ENCODE peak calls at places on chromosome 7, in four cellular contexts. One of them, this sample, is unnamed.

GRCh38 chr7:2003931-2004812 is 228.6 kb downstream of the MAD1L1 start:
- DNase-seq in stimulated activated effector memory CD8-positive, alpha-beta T cell treated with anti-CD3 and anti-CD28 coated beads, Interleukin-12 subunit alpha, Interleukin-12 subunit beta, amount 100 ng/mL, for 72 hours: no peak
- DNase-seq in cerebellum: no peak
- DNase-seq in activated CD4-positive, alpha-beta T cell treated with anti-CD3 and anti-CD28 coated beads, Interleukin-2, amount 50 U/mL, for 4 hours: no peak
- DNase-seq in this sample: no peak

GRCh38 chr7:131560061-131560460 is 3.6 kb upstream of the PODXL start:
- DNase-seq in stimulated activated effector memory CD8-positive, alpha-beta T cell treated with anti-CD3 and anti-CD28 coated beads, Interleukin-12 subunit alpha, Interleukin-12 subunit beta, amount 100 ng/mL, for 72 hours: no peak
- DNase-seq in cerebellum: no peak
- DNase-seq in activated CD4-positive, alpha-beta T cell treated with anti-CD3 and anti-CD28 coated beads, Interleukin-2, amount 50 U/mL, for 4 hours: no peak
- DNase-seq in this sample: no peak

GRCh38 chr7:90968871-90969270 is 295.4 kb upstream of the FZD1 start:
- DNase-seq in stimulated activated effector memory CD8-positive, alpha-beta T cell treated with anti-CD3 and anti-CD28 coated beads, Interleukin-12 subunit alpha, Interleukin-12 subunit beta, amount 100 ng/mL, for 72 hours: no peak
- DNase-seq in cerebellum: no peak
- DNase-seq in activated CD4-positive, alpha-beta T cell treated with anti-CD3 and anti-CD28 coated beads, Interleukin-2, amount 50 U/mL, for 4 hours: no peak
- DNase-seq in this sample: no peak

GRCh38 chr7:55111007-55111406 is 92.2 kb downstream of the EGFR start:
- DNase-seq in stimulated activated effector memory CD8-positive, alpha-beta T cell treated with anti-CD3 and anti-CD28 coated beads, Interleukin-12 subunit alpha, Interleukin-12 subunit beta, amount 100 ng/mL, for 72 hours: no peak
- DNase-seq in cerebellum: no peak
- DNase-seq in activated CD4-positive, alpha-beta T cell treated with anti-CD3 and anti-CD28 coated beads, Interleukin-2, amount 50 U/mL, for 4 hours: no peak
- DNase-seq in this sample: no peak

GRCh38 chr7:45117582-45117981 is 6.1 kb upstream of the TBRG4 start:
- DNase-seq in stimulated activated effector memory CD8-positive, alpha-beta T cell treated with anti-CD3 and anti-CD28 coated beads, Interleukin-12 subunit alpha, Interleukin-12 subunit beta, amount 100 ng/mL, for 72 hours: no peak
- DNase-seq in cerebellum: no peak
- DNase-seq in activated CD4-positive, alpha-beta T cell treated with anti-CD3 and anti-CD28 coated beads, Interleukin-2, amount 50 U/mL, for 4 hours: no peak
- DNase-seq in this sample: no peak

GRCh38 chr7:31073486-31074383 is 21.6 kb downstream of the ADCYAP1R1 start:
- DNase-seq in stimulated activated effector memory CD8-positive, alpha-beta T cell treated with anti-CD3 and anti-CD28 coated beads, Interleukin-12 subunit alpha, Interleukin-12 subunit beta, amount 100 ng/mL, for 72 hours: no peak
- DNase-seq in cerebellum: no peak
- DNase-seq in activated CD4-positive, alpha-beta T cell treated with anti-CD3 and anti-CD28 coated beads, Interleukin-2, amount 50 U/mL, for 4 hours: no peak
- DNase-seq in this sample: no peak

GRCh38 chr7:95276114-95276513 is 48.2 kb downstream of the PON1 start:
- DNase-seq in stimulated activated effector memory CD8-positive, alpha-beta T cell treated with anti-CD3 and anti-CD28 coated beads, Interleukin-12 subunit alpha, Interleukin-12 subunit beta, amount 100 ng/mL, for 72 hours: no peak
- DNase-seq in cerebellum: no peak
- DNase-seq in activated CD4-positive, alpha-beta T cell treated with anti-CD3 and anti-CD28 coated beads, Interleukin-2, amount 50 U/mL, for 4 hours: no peak
- DNase-seq in this sample: no peak

GRCh38 chr7:48177271-48177670 is 6.0 kb downstream of the ABCA13 start:
- DNase-seq in stimulated activated effector memory CD8-positive, alpha-beta T cell treated with anti-CD3 and anti-CD28 coated beads, Interleukin-12 subunit alpha, Interleukin-12 subunit beta, amount 100 ng/mL, for 72 hours: no peak
- DNase-seq in cerebellum: no peak
- DNase-seq in activated CD4-positive, alpha-beta T cell treated with anti-CD3 and anti-CD28 coated beads, Interleukin-2, amount 50 U/mL, for 4 hours: no peak
- DNase-seq in this sample: no peak

GRCh38 chr7:87370660-87371180 is 25.3 kb downstream of the CROT start:
- DNase-seq in stimulated activated effector memory CD8-positive, alpha-beta T cell treated with anti-CD3 and anti-CD28 coated beads, Interleukin-12 subunit alpha, Interleukin-12 subunit beta, amount 100 ng/mL, for 72 hours: no peak
- DNase-seq in cerebellum: no peak
- DNase-seq in activated CD4-positive, alpha-beta T cell treated with anti-CD3 and anti-CD28 coated beads, Interleukin-2, amount 50 U/mL, for 4 hours: no peak
- DNase-seq in this sample: no peak

GRCh38 chr7:14902589-14902963 is at the start of gene DGKB:
- DNase-seq in stimulated activated effector memory CD8-positive, alpha-beta T cell treated with anti-CD3 and anti-CD28 coated beads, Interleukin-12 subunit alpha, Interleukin-12 subunit beta, amount 100 ng/mL, for 72 hours: no peak
- DNase-seq in cerebellum: peak; percentile 9
- DNase-seq in activated CD4-positive, alpha-beta T cell treated with anti-CD3 and anti-CD28 coated beads, Interleukin-2, amount 50 U/mL, for 4 hours: no peak
- DNase-seq in this sample: no peak

GRCh38 chr7:16804674-16805439 is at the start of gene AGR2:
- DNase-seq in stimulated activated effector memory CD8-positive, alpha-beta T cell treated with anti-CD3 and anti-CD28 coated beads, Interleukin-12 subunit alpha, Interleukin-12 subunit beta, amount 100 ng/mL, for 72 hours: no peak
- DNase-seq in cerebellum: no peak
- DNase-seq in activated CD4-positive, alpha-beta T cell treated with anti-CD3 and anti-CD28 coated beads, Interleukin-2, amount 50 U/mL, for 4 hours: no peak
- DNase-seq in this sample: no peak

GRCh38 chr7:91293136-91293535 is 28.9 kb downstream of the FZD1 start:
- DNase-seq in stimulated activated effector memory CD8-positive, alpha-beta T cell treated with anti-CD3 and anti-CD28 coated beads, Interleukin-12 subunit alpha, Interleukin-12 subunit beta, amount 100 ng/mL, for 72 hours: no peak
- DNase-seq in cerebellum: no peak
- DNase-seq in activated CD4-positive, alpha-beta T cell treated with anti-CD3 and anti-CD28 coated beads, Interleukin-2, amount 50 U/mL, for 4 hours: no peak
- DNase-seq in this sample: no peak

GRCh38 chr7:41855798-41856197 is 152.9 kb upstream of the INHBA start:
- DNase-seq in stimulated activated effector memory CD8-positive, alpha-beta T cell treated with anti-CD3 and anti-CD28 coated beads, Interleukin-12 subunit alpha, Interleukin-12 subunit beta, amount 100 ng/mL, for 72 hours: no peak
- DNase-seq in cerebellum: no peak
- DNase-seq in activated CD4-positive, alpha-beta T cell treated with anti-CD3 and anti-CD28 coated beads, Interleukin-2, amount 50 U/mL, for 4 hours: no peak
- DNase-seq in this sample: no peak

GRCh38 chr7:129786825-129787563 is 165.8 kb downstream of the UBE2H start:
- DNase-seq in stimulated activated effector memory CD8-positive, alpha-beta T cell treated with anti-CD3 and anti-CD28 coated beads, Interleukin-12 subunit alpha, Interleukin-12 subunit beta, amount 100 ng/mL, for 72 hours: no peak
- DNase-seq in cerebellum: no peak
- DNase-seq in activated CD4-positive, alpha-beta T cell treated with anti-CD3 and anti-CD28 coated beads, Interleukin-2, amount 50 U/mL, for 4 hours: no peak
- DNase-seq in this sample: no peak

GRCh38 chr7:21547511-21547910 is 4.7 kb downstream of the DNAH11 start:
- DNase-seq in stimulated activated effector memory CD8-positive, alpha-beta T cell treated with anti-CD3 and anti-CD28 coated beads, Interleukin-12 subunit alpha, Interleukin-12 subunit beta, amount 100 ng/mL, for 72 hours: no peak
- DNase-seq in cerebellum: no peak
- DNase-seq in activated CD4-positive, alpha-beta T cell treated with anti-CD3 and anti-CD28 coated beads, Interleukin-2, amount 50 U/mL, for 4 hours: no peak
- DNase-seq in this sample: no peak

GRCh38 chr7:137846588-137847417 is at the start of gene DGKI:
- DNase-seq in stimulated activated effector memory CD8-positive, alpha-beta T cell treated with anti-CD3 and anti-CD28 coated beads, Interleukin-12 subunit alpha, Interleukin-12 subunit beta, amount 100 ng/mL, for 72 hours: peak; percentile 52
- DNase-seq in cerebellum: peak; percentile 93
- DNase-seq in activated CD4-positive, alpha-beta T cell treated with anti-CD3 and anti-CD28 coated beads, Interleukin-2, amount 50 U/mL, for 4 hours: no peak
- DNase-seq in this sample: no peak

GRCh38 chr7:16212610-16213009 is 208.7 kb downstream of the CRPPA start:
- DNase-seq in stimulated activated effector memory CD8-positive, alpha-beta T cell treated with anti-CD3 and anti-CD28 coated beads, Interleukin-12 subunit alpha, Interleukin-12 subunit beta, amount 100 ng/mL, for 72 hours: no peak
- DNase-seq in cerebellum: no peak
- DNase-seq in activated CD4-positive, alpha-beta T cell treated with anti-CD3 and anti-CD28 coated beads, Interleukin-2, amount 50 U/mL, for 4 hours: no peak
- DNase-seq in this sample: no peak

GRCh38 chr7:101410743-101411476 is 48.2 kb downstream of the COL26A1 start:
- DNase-seq in stimulated activated effector memory CD8-positive, alpha-beta T cell treated with anti-CD3 and anti-CD28 coated beads, Interleukin-12 subunit alpha, Interleukin-12 subunit beta, amount 100 ng/mL, for 72 hours: peak; percentile 70
- DNase-seq in cerebellum: no peak
- DNase-seq in activated CD4-positive, alpha-beta T cell treated with anti-CD3 and anti-CD28 coated beads, Interleukin-2, amount 50 U/mL, for 4 hours: peak; percentile 6
- DNase-seq in this sample: no peak

GRCh38 chr7:105046414-105046813 is 32.4 kb downstream of the KMT2E start:
- DNase-seq in stimulated activated effector memory CD8-positive, alpha-beta T cell treated with anti-CD3 and anti-CD28 coated beads, Interleukin-12 subunit alpha, Interleukin-12 subunit beta, amount 100 ng/mL, for 72 hours: no peak
- DNase-seq in cerebellum: no peak
- DNase-seq in activated CD4-positive, alpha-beta T cell treated with anti-CD3 and anti-CD28 coated beads, Interleukin-2, amount 50 U/mL, for 4 hours: no peak
- DNase-seq in this sample: no peak

GRCh38 chr7:55413442-55413841 is 48.3 kb downstream of the LANCL2 start:
- DNase-seq in stimulated activated effector memory CD8-positive, alpha-beta T cell treated with anti-CD3 and anti-CD28 coated beads, Interleukin-12 subunit alpha, Interleukin-12 subunit beta, amount 100 ng/mL, for 72 hours: no peak
- DNase-seq in cerebellum: peak; percentile 41
- DNase-seq in activated CD4-positive, alpha-beta T cell treated with anti-CD3 and anti-CD28 coated beads, Interleukin-2, amount 50 U/mL, for 4 hours: no peak
- DNase-seq in this sample: no peak

GRCh38 chr7:133019590-133019989 is 62.3 kb downstream of the CHCHD3 start:
- DNase-seq in stimulated activated effector memory CD8-positive, alpha-beta T cell treated with anti-CD3 and anti-CD28 coated beads, Interleukin-12 subunit alpha, Interleukin-12 subunit beta, amount 100 ng/mL, for 72 hours: no peak
- DNase-seq in cerebellum: no peak
- DNase-seq in activated CD4-positive, alpha-beta T cell treated with anti-CD3 and anti-CD28 coated beads, Interleukin-2, amount 50 U/mL, for 4 hours: no peak
- DNase-seq in this sample: no peak

GRCh38 chr7:22430457-22430856 is 69.5 kb downstream of the STEAP1B start:
- DNase-seq in stimulated activated effector memory CD8-positive, alpha-beta T cell treated with anti-CD3 and anti-CD28 coated beads, Interleukin-12 subunit alpha, Interleukin-12 subunit beta, amount 100 ng/mL, for 72 hours: no peak
- DNase-seq in cerebellum: no peak
- DNase-seq in activated CD4-positive, alpha-beta T cell treated with anti-CD3 and anti-CD28 coated beads, Interleukin-2, amount 50 U/mL, for 4 hours: no peak
- DNase-seq in this sample: no peak

GRCh38 chr7:112596981-112597380 is 116.2 kb downstream of the LSMEM1 start:
- DNase-seq in stimulated activated effector memory CD8-positive, alpha-beta T cell treated with anti-CD3 and anti-CD28 coated beads, Interleukin-12 subunit alpha, Interleukin-12 subunit beta, amount 100 ng/mL, for 72 hours: no peak
- DNase-seq in cerebellum: no peak
- DNase-seq in activated CD4-positive, alpha-beta T cell treated with anti-CD3 and anti-CD28 coated beads, Interleukin-2, amount 50 U/mL, for 4 hours: no peak
- DNase-seq in this sample: no peak

GRCh38 chr7:68121655-68122054 is 1125.0 kb downstream of the TYW1 start:
- DNase-seq in stimulated activated effector memory CD8-positive, alpha-beta T cell treated with anti-CD3 and anti-CD28 coated beads, Interleukin-12 subunit alpha, Interleukin-12 subunit beta, amount 100 ng/mL, for 72 hours: no peak
- DNase-seq in cerebellum: no peak
- DNase-seq in activated CD4-positive, alpha-beta T cell treated with anti-CD3 and anti-CD28 coated beads, Interleukin-2, amount 50 U/mL, for 4 hours: no peak
- DNase-seq in this sample: no peak

GRCh38 chr7:85177316-85177715 is 9.5 kb downstream of the SEMA3D start:
- DNase-seq in stimulated activated effector memory CD8-positive, alpha-beta T cell treated with anti-CD3 and anti-CD28 coated beads, Interleukin-12 subunit alpha, Interleukin-12 subunit beta, amount 100 ng/mL, for 72 hours: no peak
- DNase-seq in cerebellum: no peak
- DNase-seq in activated CD4-positive, alpha-beta T cell treated with anti-CD3 and anti-CD28 coated beads, Interleukin-2, amount 50 U/mL, for 4 hours: no peak
- DNase-seq in this sample: no peak

GRCh38 chr7:41188163-41189130 is 514.4 kb downstream of the INHBA start:
- DNase-seq in stimulated activated effector memory CD8-positive, alpha-beta T cell treated with anti-CD3 and anti-CD28 coated beads, Interleukin-12 subunit alpha, Interleukin-12 subunit beta, amount 100 ng/mL, for 72 hours: no peak
- DNase-seq in cerebellum: no peak
- DNase-seq in activated CD4-positive, alpha-beta T cell treated with anti-CD3 and anti-CD28 coated beads, Interleukin-2, amount 50 U/mL, for 4 hours: no peak
- DNase-seq in this sample: no peak

GRCh38 chr7:81594767-81595166 is 175.1 kb downstream of the HGF start:
- DNase-seq in stimulated activated effector memory CD8-positive, alpha-beta T cell treated with anti-CD3 and anti-CD28 coated beads, Interleukin-12 subunit alpha, Interleukin-12 subunit beta, amount 100 ng/mL, for 72 hours: no peak
- DNase-seq in cerebellum: no peak
- DNase-seq in activated CD4-positive, alpha-beta T cell treated with anti-CD3 and anti-CD28 coated beads, Interleukin-2, amount 50 U/mL, for 4 hours: no peak
- DNase-seq in this sample: no peak

GRCh38 chr7:6175642-6176041 is 96.8 kb downstream of the CYTH3 start:
- DNase-seq in stimulated activated effector memory CD8-positive, alpha-beta T cell treated with anti-CD3 and anti-CD28 coated beads, Interleukin-12 subunit alpha, Interleukin-12 subunit beta, amount 100 ng/mL, for 72 hours: no peak
- DNase-seq in cerebellum: no peak
- DNase-seq in activated CD4-positive, alpha-beta T cell treated with anti-CD3 and anti-CD28 coated beads, Interleukin-2, amount 50 U/mL, for 4 hours: no peak
- DNase-seq in this sample: peak; percentile 87